ENCODE peak calls at places on chromosomes 12 and 14, in nine cellular contexts. Y is SK-N-SH, D is NCI-H446, O is NCI-H345, X is HT-29, K is NCI-H748 treated with DMSO at 0.1 percent for 48 hours, N is glutamatergic neuron, U is T-helper 1 cell, V is nephron progenitor cell. J is an unnamed sample.

GRCh38 chr12:52615208-52615868 is 3.0 kb downstream of the KRT73 start:
- DNase-seq in N (no peak), O (no peak), V (no peak), D (no peak), K (no peak), X (no peak), U (no peak), Y (no peak), J (peak)

GRCh38 chr12:106023034-106023433 is 115.7 kb downstream of the NUAK1 start:
- DNase-seq in U (no peak), N (no peak), X (no peak), D (no peak), V (no peak), O (no peak), K (no peak), Y (no peak), J (no peak)

GRCh38 chr14:65594153-65594881 is 181.8 kb downstream of the FUT8 start:
- DNase-seq in K (no peak), N (no peak), O (no peak), D (peak), X (peak), V (peak), U (no peak), Y (no peak), J (peak)

GRCh38 chr12:88393017-88393767 is 187.1 kb downstream of the KITLG start:
- DNase-seq in U (peak), V (no peak), K (no peak), Y (peak), X (peak), N (no peak), D (no peak), O (no peak), J (peak)

GRCh38 chr14:94867931-94868597 is 98.2 kb upstream of the GSC start:
- DNase-seq in O (no peak), K (no peak), X (no peak), N (no peak), V (no peak), Y (no peak), U (no peak), D (no peak), J (no peak)

GRCh38 chr14:68589447-68590232 is 203.2 kb downstream of the ZFP36L1 start:
- DNase-seq in X (no peak), N (no peak), K (no peak), D (no peak), O (no peak), U (no peak), Y (peak), V (peak), J (no peak)

GRCh38 chr14:85675957-85676356 is 146.0 kb downstream of the FLRT2 start:
- DNase-seq in X (no peak), K (no peak), D (no peak), N (no peak), Y (no peak), O (no peak), U (no peak), V (no peak), J (no peak)

GRCh38 chr14:73745571-73746539 is 31.7 kb upstream of the PNMA1 start:
- DNase-seq in K (no peak), X (no peak), Y (peak), U (no peak), O (no peak), N (no peak), D (no peak), V (no peak), J (no peak)

GRCh38 chr12:53064613-53065415 is 14.4 kb downstream of the SPRYD3 start:
- DNase-seq in O (no peak), U (no peak), K (no peak), D (no peak), V (no peak), X (no peak), N (no peak), Y (no peak), J (no peak)

GRCh38 chr12:9334026-9334692 is 126.0 kb upstream of the PZP start:
- DNase-seq in N (no peak), K (no peak), Y (no peak), U (no peak), O (no peak), X (no peak), V (no peak), D (no peak), J (no peak)

GRCh38 chr14:95256011-95256775 is 63.5 kb downstream of the CLMN start:
- DNase-seq in O (peak), X (no peak), U (no peak), Y (no peak), V (no peak), N (no peak), D (no peak), K (peak), J (no peak)

GRCh38 chr12:57343703-57344378 is 87.0 kb downstream of the R3HDM2 start:
- DNase-seq in U (no peak), X (no peak), K (no peak), N (no peak), O (no peak), Y (no peak), D (no peak), V (no peak), J (no peak)

GRCh38 chr12:67617619-67618018 is 30.9 kb upstream of the DYRK2 start:
- DNase-seq in X (no peak), V (no peak), U (no peak), N (no peak), K (no peak), O (no peak), D (no peak), Y (no peak), J (no peak)

GRCh38 chr12:92080390-92081285 is 65.0 kb downstream of the BTG1 start:
- DNase-seq in U (peak), D (no peak), O (no peak), V (no peak), X (peak), Y (no peak), N (no peak), K (no peak), J (no peak)

GRCh38 chr12:7859552-7859951 is 13.2 kb downstream of the SLC2A14 start:
- DNase-seq in V (no peak), N (no peak), O (no peak), X (peak), K (no peak), D (no peak), U (no peak), Y (no peak), J (no peak)

GRCh38 chr12:18430425-18431048 is 169.2 kb downstream of the PIK3C2G start:
- DNase-seq in Y (peak), K (peak), O (peak), U (no peak), D (peak), X (peak), N (peak), V (peak), J (peak)

GRCh38 chr14:102655154-102655553 is 62.7 kb downstream of the RCOR1 start:
- DNase-seq in U (no peak), V (no peak), X (no peak), O (no peak), D (no peak), K (no peak), Y (no peak), N (no peak), J (no peak)

GRCh38 chr12:66059670-66060069 is 70.9 kb downstream of the LLPH start:
- DNase-seq in D (peak), U (no peak), X (no peak), Y (no peak), O (no peak), N (peak), V (no peak), K (no peak), J (no peak)

GRCh38 chr12:106328735-106329134 is 26.2 kb downstream of the TCP11L2 start:
- DNase-seq in D (no peak), Y (no peak), X (no peak), N (no peak), O (no peak), U (no peak), K (no peak), V (no peak), J (no peak)

GRCh38 chr12:130027798-130028197 is 124.0 kb upstream of the TMEM132D start:
- DNase-seq in K (no peak), O (no peak), D (no peak), U (no peak), Y (no peak), V (no peak), N (no peak), X (no peak), J (no peak)

GRCh38 chr12:53431187-53431586 is 7.5 kb downstream of the AMHR2 start:
- DNase-seq in V (no peak), O (no peak), N (no peak), X (no peak), U (no peak), K (no peak), Y (no peak), D (no peak), J (no peak)

GRCh38 chr14:28756896-28757570 is 9.6 kb upstream of the FOXG1 start:
- DNase-seq in K (no peak), Y (peak), O (no peak), D (peak), U (no peak), V (peak), X (peak), N (peak), J (peak)

GRCh38 chr12:2283910-2284309 is 231.1 kb downstream of the CACNA1C start:
- DNase-seq in V (no peak), N (no peak), Y (no peak), O (no peak), K (no peak), U (no peak), X (no peak), D (peak), J (no peak)

GRCh38 chr14:106372870-106373657 is 846.7 kb downstream of the TMEM121 start:
- DNase-seq in N (no peak), Y (peak), D (peak), O (peak), U (peak), X (peak), V (no peak), K (peak), J (no peak)

GRCh38 chr14:81329640-81330385 is 70.3 kb downstream of the STON2 start:
- DNase-seq in N (no peak), D (no peak), U (no peak), Y (no peak), V (no peak), K (no peak), O (no peak), X (no peak), J (no peak)

GRCh38 chr12:131869871-131870418 is 24.5 kb upstream of the ULK1 start:
- DNase-seq in Y (peak), K (peak), V (no peak), X (no peak), D (no peak), N (no peak), U (no peak), O (peak), J (no peak)

GRCh38 chr12:119179335-119180021 is 747 bp downstream of the HSPB8 start:
- DNase-seq in U (no peak), Y (no peak), D (no peak), X (no peak), K (no peak), O (no peak), N (no peak), V (peak), J (peak)

GRCh38 chr12:120115692-120116442 is 686 bp downstream of the RAB35 start:
- DNase-seq in K (no peak), U (peak), V (no peak), D (peak), X (peak), Y (no peak), N (peak), O (peak), J (peak)

GRCh38 chr14:99735189-99736135 is 51.4 kb downstream of the CYP46A1 start:
- DNase-seq in U (no peak), O (no peak), D (no peak), X (no peak), Y (no peak), N (peak), V (no peak), K (no peak), J (no peak)

GRCh38 chr14:89418452-89418851 is 1.4 kb upstream of the FOXN3 start:
- DNase-seq in X (no peak), Y (peak), O (no peak), U (no peak), N (no peak), D (peak), V (peak), K (no peak), J (peak)

J was measured in H9.